ENCODE peak calls at places on chromosomes 3 and 15, in five cellular contexts. O, S, Q, A and Z are unnamed samples.

GRCh38 chr3:187677604-187678003 is 7.4 kb upstream of the SST start:
- DNase-seq in O (no peak), S (no peak), Q (no peak), A (no peak), Z (no peak)

GRCh38 chr3:36733162-36733696 is 31.1 kb downstream of the DCLK3 start:
- DNase-seq in O (no peak), S (no peak), Q (no peak), A (no peak), Z (no peak)

GRCh38 chr3:189727898-189728297 is 96.7 kb downstream of the TP63 start:
- DNase-seq in O (no peak), S (no peak), Q (no peak), A (no peak), Z (no peak)

GRCh38 chr15:52496776-52497470 is 31.8 kb downstream of the MYO5A start:
- DNase-seq in O (no peak), S (no peak), Q (no peak), A (no peak), Z (no peak)

GRCh38 chr3:16841906-16842709 is 42.6 kb upstream of the PLCL2 start:
- DNase-seq in O (peak), S (no peak), Q (peak), A (peak), Z (peak)

GRCh38 chr3:124383051-124383450 is 347.2 kb upstream of the UMPS start:
- DNase-seq in O (no peak), S (no peak), Q (no peak), A (no peak), Z (no peak)

GRCh38 chr15:52171807-52172206 is 19.4 kb downstream of the GNB5 start:
- DNase-seq in O (no peak), S (no peak), Q (no peak), A (no peak), Z (no peak)

GRCh38 chr15:69862540-69862939 is 235.2 kb downstream of the TLE3 start:
- DNase-seq in O (no peak), S (no peak), Q (no peak), A (no peak), Z (no peak)

GRCh38 chr3:9404680-9405079 is 7.3 kb downstream of the SETD5 start:
- DNase-seq in O (no peak), S (no peak), Q (no peak), A (no peak), Z (no peak)

GRCh38 chr3:61608711-61609110 is 47.3 kb downstream of the PTPRG start:
- DNase-seq in O (no peak), S (no peak), Q (no peak), A (no peak), Z (no peak)

GRCh38 chr3:27746838-27747237 is 24.7 kb upstream of the EOMES start:
- DNase-seq in O (no peak), S (no peak), Q (no peak), A (no peak), Z (no peak)

GRCh38 chr15:69337133-69337532 is 38.4 kb downstream of the PAQR5 start:
- DNase-seq in O (no peak), S (no peak), Q (no peak), A (no peak), Z (no peak)

GRCh38 chr3:45939341-45939771 is 3.9 kb upstream of the CXCR6 start:
- DNase-seq in O (no peak), S (no peak), Q (no peak), A (no peak), Z (no peak)

GRCh38 chr3:169755488-169755887 is 9.4 kb downstream of the TERC start:
- DNase-seq in O (no peak), S (no peak), Q (no peak), A (no peak), Z (no peak)

GRCh38 chr3:23495507-23495906 is 292.4 kb downstream of the UBE2E2 start:
- DNase-seq in O (no peak), S (no peak), Q (no peak), A (no peak), Z (no peak)

GRCh38 chr3:100030346-100030745 is 84.0 kb downstream of the FILIP1L start:
- DNase-seq in O (no peak), S (no peak), Q (no peak), A (no peak), Z (no peak)

GRCh38 chr3:197420115-197420514 is 121.7 kb upstream of the DLG1 start:
- DNase-seq in O (no peak), S (no peak), Q (no peak), A (no peak), Z (no peak)

GRCh38 chr3:180690061-180690460 is 10.8 kb upstream of the CCDC39 start:
- DNase-seq in O (no peak), S (no peak), Q (no peak), A (no peak), Z (no peak)

GRCh38 chr15:83379574-83379973 is 67.6 kb upstream of the SH3GL3 start:
- DNase-seq in O (peak), S (peak), Q (no peak), A (peak), Z (no peak)

GRCh38 chr15:35777016-35777415 is 231.1 kb upstream of the DPH6 start:
- DNase-seq in O (no peak), S (no peak), Q (no peak), A (no peak), Z (no peak)

GRCh38 chr3:52385157-52385556 is 59.7 kb downstream of the SEMA3G start:
- DNase-seq in O (peak), S (peak), Q (no peak), A (no peak), Z (no peak)

GRCh38 chr15:70390723-70391122 is 293.0 kb upstream of the TLE3 start:
- DNase-seq in O (no peak), S (no peak), Q (no peak), A (no peak), Z (no peak)

GRCh38 chr3:185322111-185322510 is 40.8 kb upstream of the MAP3K13 start:
- DNase-seq in O (no peak), S (no peak), Q (no peak), A (no peak), Z (no peak)

GRCh38 chr3:125593991-125594574 is 1.2 kb downstream of the OSBPL11 start:
- DNase-seq in O (peak), S (no peak), Q (no peak), A (no peak), Z (no peak)

GRCh38 chr3:70989174-70989573 is 594.4 kb downstream of the FOXP1 start:
- DNase-seq in O (no peak), S (no peak), Q (no peak), A (no peak), Z (no peak)

GRCh38 chr3:161035711-161036110 is 69.4 kb downstream of the B3GALNT1 start:
- DNase-seq in O (no peak), S (no peak), Q (no peak), A (no peak), Z (no peak)

GRCh38 chr15:36479200-36479896 is 100.1 kb upstream of the CDIN1 start:
- DNase-seq in O (no peak), S (peak), Q (no peak), A (no peak), Z (no peak)

GRCh38 chr3:56275120-56275519 is 193.1 kb downstream of the ERC2 start:
- DNase-seq in O (no peak), S (no peak), Q (no peak), A (no peak), Z (no peak)

GRCh38 chr3:72368331-72368975 is 479.8 kb downstream of the SHQ1 start:
- DNase-seq in O (no peak), S (no peak), Q (no peak), A (no peak), Z (no peak)

GRCh38 chr15:92098869-92099268 is 245.4 kb downstream of the SLCO3A1 start:
- DNase-seq in O (no peak), S (no peak), Q (no peak), A (no peak), Z (no peak)

GRCh38 chr3:78809941-78810340 is 957.9 kb downstream of the ROBO1 start:
- DNase-seq in O (no peak), S (no peak), Q (no peak), A (no peak), Z (no peak)

GRCh38 chr3:69033470-69033869 is 18.7 kb downstream of the TMF1 start:
- DNase-seq in O (no peak), S (no peak), Q (no peak), A (no peak), Z (no peak)

GRCh38 chr15:66716668-66717025 is 14.6 kb downstream of the SMAD6 start:
- DNase-seq in O (no peak), S (no peak), Q (no peak), A (no peak), Z (no peak)

GRCh38 chr15:61364871-61365270 is 135.8 kb upstream of the RORA start:
- DNase-seq in O (no peak), S (peak), Q (no peak), A (peak), Z (no peak)

GRCh38 chr3:95905182-95905581 is 909.2 kb upstream of the EPHA6 start:
- DNase-seq in O (no peak), S (no peak), Q (no peak), A (no peak), Z (no peak)